ENCODE peak calls at places on chromosomes 7 and 10, in eight cellular contexts. C, J, N, G, Q, F, M and H are unnamed samples.

GRCh38 chr10:119028900-119029612 is 458 bp upstream of the NANOS1 start:
- DNase-seq in C (peak; percentile 96), J (peak; percentile 57), N (peak; percentile 80), G (no peak), Q (peak; percentile 89), F (peak; percentile 82), M (peak; percentile 82), H (peak; percentile 86)

GRCh38 chr7:155509725-155510551 is 36.4 kb downstream of the CNPY1 start:
- DNase-seq in C (no peak), J (no peak), N (no peak), G (no peak), Q (no peak), F (no peak), M (no peak), H (no peak)

GRCh38 chr10:8173866-8174243 is 119.4 kb downstream of the GATA3 start:
- DNase-seq in C (no peak), J (no peak), N (no peak), G (no peak), Q (no peak), F (no peak), M (no peak), H (no peak)

GRCh38 chr10:118986815-118987790 is 42.4 kb upstream of the NANOS1 start:
- DNase-seq in C (no peak), J (no peak), N (no peak), G (no peak), Q (no peak), F (no peak), M (no peak), H (no peak)

GRCh38 chr10:29712108-29712507 is 77.3 kb upstream of the SVIL start:
- DNase-seq in C (no peak), J (peak; percentile 13), N (no peak), G (peak; percentile 25), Q (no peak), F (peak; percentile 20), M (no peak), H (no peak)

GRCh38 chr7:17939670-17940301 is 508 bp downstream of the SNX13 start:
- DNase-seq in C (peak; percentile 47), J (peak; percentile 58), N (peak; percentile 59), G (no peak), Q (peak; percentile 70), F (peak; percentile 35), M (peak; percentile 11), H (peak; percentile 73)

GRCh38 chr7:83821866-83822265 is 172.9 kb upstream of the SEMA3E start:
- DNase-seq in C (no peak), J (no peak), N (no peak), G (no peak), Q (no peak), F (no peak), M (no peak), H (no peak)

GRCh38 chr10:97713351-97713827 is at the start of gene MARVELD1:
- DNase-seq in C (peak; percentile 60), J (peak; percentile 71), N (peak; percentile 24), G (no peak), Q (no peak), F (peak; percentile 83), M (no peak), H (peak; percentile 55)

GRCh38 chr10:31194986-31195385 is 124.0 kb upstream of the ZEB1 start:
- DNase-seq in C (no peak), J (peak; percentile 56), N (no peak), G (no peak), Q (no peak), F (peak; percentile 32), M (no peak), H (no peak)

GRCh38 chr7:65449505-65449852 is 75.8 kb downstream of the ZNF92 start:
- DNase-seq in C (no peak), J (no peak), N (no peak), G (no peak), Q (no peak), F (no peak), M (no peak), H (no peak)

GRCh38 chr7:33107136-33108066 is 1.8 kb downstream of the RP9 start:
- DNase-seq in C (peak; percentile 33), J (peak; percentile 63), N (peak; percentile 16), G (no peak), Q (peak; percentile 71), F (peak; percentile 42), M (no peak), H (no peak)

GRCh38 chr10:1374501-1374900 is 318.3 kb downstream of the WDR37 start:
- DNase-seq in C (no peak), J (no peak), N (no peak), G (no peak), Q (peak; percentile 44), F (no peak), M (no peak), H (no peak)

GRCh38 chr10:70221030-70221429 is 12.2 kb downstream of the PPA1 start:
- DNase-seq in C (no peak), J (no peak), N (no peak), G (no peak), Q (no peak), F (no peak), M (no peak), H (no peak)

GRCh38 chr7:150451097-150451793 is 815 bp downstream of the GIMAP8 start:
- DNase-seq in C (no peak), J (no peak), N (peak; percentile 77), G (no peak), Q (peak; percentile 85), F (no peak), M (no peak), H (peak; percentile 83)

GRCh38 chr7:107687656-107688055 is 27.0 kb downstream of the SLC26A4 start:
- DNase-seq in C (no peak), J (no peak), N (no peak), G (no peak), Q (no peak), F (peak; percentile 69), M (no peak), H (no peak)

GRCh38 chr7:116802784-116803183 is 59.6 kb upstream of the CAPZA2 start:
- DNase-seq in C (no peak), J (peak; percentile 87), N (peak; percentile 11), G (no peak), Q (no peak), F (peak; percentile 77), M (no peak), H (no peak)

GRCh38 chr7:144090667-144091066 is 4.6 kb downstream of the OR2A12 start:
- DNase-seq in C (no peak), J (no peak), N (no peak), G (no peak), Q (no peak), F (no peak), M (no peak), H (no peak)

GRCh38 chr10:124041684-124042445 is 51.5 kb downstream of the CHST15 start:
- DNase-seq in C (no peak), J (no peak), N (no peak), G (no peak), Q (peak; percentile 14), F (peak; percentile 27), M (no peak), H (no peak)

GRCh38 chr10:5461914-5462840 is 37.2 kb downstream of the CALML5 start:
- DNase-seq in C (no peak), J (no peak), N (no peak), G (no peak), Q (no peak), F (peak; percentile 66), M (no peak), H (no peak)

GRCh38 chr10:122481296-122482056 is 20.1 kb downstream of the HTRA1 start:
- DNase-seq in C (no peak), J (no peak), N (no peak), G (no peak), Q (no peak), F (no peak), M (no peak), H (no peak)

GRCh38 chr7:96217147-96217546 is 104.8 kb downstream of the SLC25A13 start:
- DNase-seq in C (no peak), J (no peak), N (no peak), G (no peak), Q (no peak), F (no peak), M (no peak), H (no peak)

GRCh38 chr7:102872460-102872859 is 40.3 kb upstream of the LRRC17 start:
- DNase-seq in C (no peak), J (peak; percentile 81), N (no peak), G (no peak), Q (no peak), F (peak; percentile 100), M (no peak), H (no peak)

GRCh38 chr7:106425017-106425719 is 140.4 kb upstream of the NAMPT start:
- DNase-seq in C (peak; percentile 42), J (peak; percentile 87), N (peak; percentile 73), G (peak; percentile 48), Q (no peak), F (peak; percentile 99), M (no peak), H (peak; percentile 78)

GRCh38 chr10:123994417-123995081 is 98.8 kb downstream of the CHST15 start:
- DNase-seq in C (peak; percentile 92), J (peak; percentile 81), N (peak; percentile 84), G (peak; percentile 6), Q (peak; percentile 86), F (peak; percentile 87), M (peak; percentile 96), H (peak; percentile 92)

GRCh38 chr10:71009031-71009605 is 120.8 kb upstream of the PCBD1 start:
- DNase-seq in C (no peak), J (no peak), N (no peak), G (no peak), Q (no peak), F (no peak), M (no peak), H (no peak)

GRCh38 chr10:5895804-5896203 is 5.8 kb downstream of the FBH1 start:
- DNase-seq in C (no peak), J (no peak), N (no peak), G (no peak), Q (no peak), F (no peak), M (no peak), H (no peak)

GRCh38 chr10:67011981-67012380 is 86.1 kb downstream of the LRRTM3 start:
- DNase-seq in C (no peak), J (no peak), N (no peak), G (no peak), Q (no peak), F (no peak), M (no peak), H (no peak)

GRCh38 chr10:43398939-43399871 is 9.8 kb downstream of the HNRNPF start:
- DNase-seq in C (peak; percentile 44), J (no peak), N (no peak), G (no peak), Q (no peak), F (peak; percentile 77), M (no peak), H (peak; percentile 39)

GRCh38 chr7:4129481-4130122 is 552.5 kb upstream of the FOXK1 start:
- DNase-seq in C (no peak), J (no peak), N (no peak), G (no peak), Q (no peak), F (no peak), M (no peak), H (no peak)

GRCh38 chr10:72355214-72355555 is 466 bp upstream of the DNAJB12 start:
- DNase-seq in C (no peak), J (no peak), N (no peak), G (no peak), Q (no peak), F (no peak), M (no peak), H (no peak)

GRCh38 chr7:141477866-141478265 is 73.3 kb upstream of the AGK start:
- DNase-seq in C (no peak), J (no peak), N (no peak), G (no peak), Q (no peak), F (peak; percentile 61), M (no peak), H (no peak)

GRCh38 chr7:149664666-149665065 is 108.7 kb downstream of the ZNF467 start:
- DNase-seq in C (no peak), J (no peak), N (no peak), G (no peak), Q (no peak), F (no peak), M (no peak), H (no peak)

GRCh38 chr7:30971840-30972563 is 8.2 kb downstream of the GHRHR start:
- DNase-seq in C (no peak), J (no peak), N (no peak), G (no peak), Q (no peak), F (no peak), M (no peak), H (no peak)

GRCh38 chr7:106521115-106521514 is 139.8 kb downstream of the CCDC71L start:
- DNase-seq in C (peak; percentile 8), J (no peak), N (no peak), G (no peak), Q (no peak), F (no peak), M (no peak), H (no peak)